ENCODE peak calls at places on chromosomes 13 and 19, in ten cellular contexts. K is midbrain; X is amniotic epithelial cell; F is naive thymus-derived CD8-positive, alpha-beta T cell; O is NCI-H510A treated with DMSO at 0.1 percent for 48 hours; D is nephron progenitor cell; I is lung; A is cerebellum; N is aorta; E is sciatic nerve. S is an unnamed sample.

GRCh38 chr19:18742838-18743237 is 48.3 kb downstream of the COMP start:
- DNase-seq in E (no peak), X (no peak), D (no peak), A (no peak), O (no peak), F (no peak), N (no peak), K (no peak), I (no peak), S (no peak)

GRCh38 chr13:48491423-48492122 is 41.3 kb downstream of the RCBTB2 start:
- DNase-seq in O (no peak), D (no peak), F (no peak), N (no peak), X (peak; percentile 11), I (no peak), E (no peak), K (no peak), A (no peak), S (no peak)

GRCh38 chr13:111209613-111210012 is 94.5 kb downstream of the ARHGEF7 start:
- DNase-seq in X (no peak), A (no peak), K (peak; percentile 72), E (no peak), N (no peak), F (no peak), D (no peak), O (no peak), I (no peak), S (peak; percentile 10)

GRCh38 chr19:6108721-6109633 is 1.3 kb downstream of the RFX2 start:
- DNase-seq in N (peak; percentile 86), D (peak; percentile 41), I (peak; percentile 60), A (no peak), O (peak; percentile 26), K (no peak), E (peak; percentile 83), F (peak; percentile 68), X (peak; percentile 59), S (peak; percentile 71)

GRCh38 chr13:80463673-80464352 is 122.9 kb upstream of the SPRY2 start:
- DNase-seq in E (no peak), X (peak; percentile 31), K (no peak), I (no peak), D (no peak), O (no peak), N (peak; percentile 41), A (no peak), F (no peak), S (no peak)

GRCh38 chr19:15091918-15092753 is 10.1 kb downstream of the OR1I1 start:
- DNase-seq in X (peak; percentile 52), F (peak; percentile 68), E (no peak), I (no peak), A (peak; percentile 44), N (no peak), O (peak; percentile 61), K (peak; percentile 44), D (peak; percentile 41), S (peak; percentile 56)

GRCh38 chr19:35126624-35126959 is 8.3 kb downstream of the LGI4 start:
- DNase-seq in O (no peak), D (peak; percentile 38), K (peak; percentile 55), F (no peak), E (no peak), A (no peak), I (no peak), X (no peak), N (no peak), S (no peak)

GRCh38 chr13:22412452-22412851 is 741.6 kb downstream of the FGF9 start:
- DNase-seq in D (no peak), X (no peak), I (no peak), K (no peak), A (no peak), E (no peak), N (no peak), O (no peak), F (no peak), S (no peak)

GRCh38 chr19:7869910-7870511 is 4.2 kb downstream of the PRR36 start:
- DNase-seq in E (peak; percentile 77), N (no peak), A (no peak), F (no peak), X (no peak), K (no peak), O (no peak), D (peak; percentile 84), I (no peak), S (peak; percentile 67)

GRCh38 chr19:35153701-35154534 is 617 bp upstream of the FXYD5 start:
- DNase-seq in D (peak; percentile 76), A (no peak), I (no peak), E (no peak), N (peak; percentile 68), K (no peak), X (no peak), O (no peak), F (peak; percentile 69), S (peak; percentile 72)

GRCh38 chr19:50949792-50950320 is 3.0 kb downstream of the KLK5 start:
- DNase-seq in A (no peak), I (no peak), F (no peak), O (no peak), N (no peak), E (no peak), D (no peak), X (no peak), K (no peak), S (no peak)

GRCh38 chr19:42468273-42468796 is 25.6 kb upstream of the CXCL17 start:
- DNase-seq in F (no peak), N (no peak), X (peak; percentile 78), A (no peak), E (no peak), K (no peak), O (no peak), I (no peak), D (no peak), S (no peak)

GRCh38 chr13:96539791-96540190 is 449.9 kb downstream of the HS6ST3 start:
- DNase-seq in F (no peak), X (peak; percentile 49), O (no peak), D (no peak), A (no peak), I (no peak), K (no peak), E (no peak), N (no peak), S (no peak)

GRCh38 chr19:32859591-32859990 is 10.0 kb downstream of the SLC7A9 start:
- DNase-seq in I (no peak), O (no peak), K (no peak), A (no peak), X (no peak), N (no peak), E (no peak), D (no peak), F (no peak), S (no peak)

GRCh38 chr13:58994778-58995177 is 1169.0 kb downstream of the DIAPH3 start:
- DNase-seq in O (no peak), K (no peak), E (no peak), F (no peak), D (no peak), X (peak; percentile 49), I (no peak), N (no peak), A (no peak), S (no peak)

GRCh38 chr19:50844296-50844935 is 10.3 kb upstream of the KLK3 start:
- DNase-seq in F (no peak), X (no peak), A (no peak), E (no peak), I (no peak), N (no peak), D (no peak), O (no peak), K (no peak), S (no peak)

GRCh38 chr19:41353466-41354342 is at the start of gene TGFB1:
- DNase-seq in D (peak; percentile 81), X (peak; percentile 81), F (peak; percentile 93), N (peak; percentile 96), A (peak; percentile 46), K (peak; percentile 76), I (peak; percentile 87), E (peak; percentile 93), O (peak; percentile 52), S (peak; percentile 94)

GRCh38 chr19:51607920-51608562 is 22.2 kb downstream of the SIGLEC5 start:
- DNase-seq in X (peak; percentile 55), N (peak; percentile 92), D (peak; percentile 86), E (peak; percentile 86), K (peak; percentile 50), F (peak; percentile 20), I (peak; percentile 83), O (no peak), A (no peak), S (peak; percentile 38)

GRCh38 chr19:31338069-31338767 is 11.0 kb downstream of the TSHZ3 start:
- DNase-seq in I (no peak), F (no peak), E (peak; percentile 74), K (no peak), N (peak; percentile 73), X (peak; percentile 86), D (peak; percentile 72), O (no peak), A (no peak), S (no peak)

GRCh38 chr19:1558552-1558951 is 9.6 kb downstream of the MEX3D start:
- DNase-seq in K (no peak), I (no peak), F (no peak), O (no peak), E (no peak), X (no peak), N (no peak), A (no peak), D (no peak), S (no peak)

GRCh38 chr13:75391432-75392100 is 90.4 kb downstream of the TBC1D4 start:
- DNase-seq in D (no peak), I (no peak), F (no peak), N (no peak), A (no peak), X (no peak), E (no peak), K (no peak), O (no peak), S (no peak)